ENCODE peak calls at places on chromosomes 3 and 15, in four cellular contexts. L is K562, P is SK-N-SH, M is GM12878. I is an unnamed sample.

GRCh38 chr3:32975891-32976290 is 24.4 kb downstream of the CCR4 start:
- DNase-seq in P (no peak), L (peak; percentile 31), M (no peak), I (no peak)

GRCh38 chr3:125055913-125056705 is at the start of gene HEG1:
- DNase-seq in P (peak; percentile 90), L (peak; percentile 58), M (no peak), I (no peak)

GRCh38 chr15:95196176-95196915 is 965.0 kb downstream of the MCTP2 start:
- DNase-seq in M (no peak), P (no peak), L (peak; percentile 48), I (no peak)

GRCh38 chr3:53493997-53494791 is at the start of gene CACNA1D:
- DNase-seq in M (no peak), P (peak; percentile 89), L (no peak), I (peak; percentile 90)

GRCh38 chr3:197295871-197296270 is 2.5 kb downstream of the DLG1 start:
- DNase-seq in L (no peak), M (no peak), P (no peak), I (no peak)

GRCh38 chr3:183449391-183449790 is 21.0 kb upstream of the MCF2L2 start:
- DNase-seq in L (peak; percentile 81), M (no peak), P (peak; percentile 28), I (no peak)

GRCh38 chr3:49158792-49159191 is 7.3 kb downstream of the CCDC71 start:
- DNase-seq in P (no peak), M (no peak), L (no peak), I (no peak)

GRCh38 chr3:173622156-173622555 is 224.6 kb downstream of the NLGN1 start:
- DNase-seq in M (no peak), L (no peak), P (no peak), I (no peak)

GRCh38 chr15:76978522-76979330 is 16.2 kb upstream of the PSTPIP1 start:
- DNase-seq in L (no peak), P (no peak), M (no peak), I (no peak)

GRCh38 chr3:40053663-40054062 is 244.3 kb downstream of the MYRIP start:
- DNase-seq in L (no peak), M (no peak), P (no peak), I (no peak)

GRCh38 chr3:150255416-150255815 is 152.7 kb upstream of the TSC22D2 start:
- DNase-seq in P (no peak), M (no peak), L (no peak), I (no peak)

GRCh38 chr3:149390316-149390715 is 12.9 kb upstream of the TM4SF1 start:
- DNase-seq in P (no peak), M (no peak), L (no peak), I (no peak)

GRCh38 chr3:156674911-156675743 is 737 bp downstream of the TIPARP start:
- DNase-seq in M (no peak), L (peak; percentile 78), P (peak; percentile 81), I (peak; percentile 81)

GRCh38 chr3:23396746-23397145 is 193.6 kb downstream of the UBE2E2 start:
- DNase-seq in M (no peak), P (no peak), L (no peak), I (no peak)

GRCh38 chr3:60536420-60536819 is 714.8 kb downstream of the FHIT start:
- DNase-seq in M (peak; percentile 66), L (no peak), P (no peak), I (no peak)

GRCh38 chr15:71708052-71708432 is 102.3 kb upstream of the NR2E3 start:
- DNase-seq in L (no peak), M (no peak), P (no peak), I (no peak)

GRCh38 chr3:27574438-27574795 is 90.2 kb upstream of the SLC4A7 start:
- DNase-seq in P (no peak), L (no peak), M (no peak), I (no peak)

GRCh38 chr3:86840814-86841213 is 150.1 kb downstream of the VGLL3 start:
- DNase-seq in P (no peak), M (no peak), L (no peak), I (no peak)

GRCh38 chr3:178847170-178847569 is 224.4 kb downstream of the ZMAT3 start:
- DNase-seq in M (no peak), P (no peak), L (no peak), I (no peak)

GRCh38 chr15:74314897-74315438 is 52.5 kb downstream of the CYP11A1 start:
- DNase-seq in L (peak; percentile 47), M (no peak), P (no peak), I (no peak)

GRCh38 chr3:20739814-20740213 is 553.8 kb upstream of the SGO1 start:
- DNase-seq in M (no peak), L (peak; percentile 5), P (no peak), I (no peak)

GRCh38 chr3:125129512-125129962 is 73.7 kb upstream of the HEG1 start:
- DNase-seq in L (peak; percentile 29), M (no peak), P (no peak), I (no peak)

GRCh38 chr3:14605070-14605469 is 46.5 kb upstream of the CCDC174 start:
- DNase-seq in P (no peak), L (peak; percentile 22), M (no peak), I (no peak)

GRCh38 chr3:66473637-66474036 is 27.2 kb downstream of the LRIG1 start:
- DNase-seq in M (no peak), P (no peak), L (no peak), I (no peak)

GRCh38 chr3:69199942-69200341 is 77.5 kb upstream of the LMOD3 start:
- DNase-seq in P (no peak), L (no peak), M (no peak), I (no peak)
- TF ChIP-seq NRF1 in P (no peak), L (no peak), M (no peak), I (no peak)

GRCh38 chr15:70321106-70321809 is 223.5 kb upstream of the TLE3 start:
- DNase-seq in M (no peak), P (no peak), L (no peak), I (peak; percentile 22)
- H3K4me3 ChIP-seq in M (peak overlapping the region; percentile 23), P (no peak overlapping the region), L (no peak overlapping the region), I (no peak overlapping the region)

DNA sequence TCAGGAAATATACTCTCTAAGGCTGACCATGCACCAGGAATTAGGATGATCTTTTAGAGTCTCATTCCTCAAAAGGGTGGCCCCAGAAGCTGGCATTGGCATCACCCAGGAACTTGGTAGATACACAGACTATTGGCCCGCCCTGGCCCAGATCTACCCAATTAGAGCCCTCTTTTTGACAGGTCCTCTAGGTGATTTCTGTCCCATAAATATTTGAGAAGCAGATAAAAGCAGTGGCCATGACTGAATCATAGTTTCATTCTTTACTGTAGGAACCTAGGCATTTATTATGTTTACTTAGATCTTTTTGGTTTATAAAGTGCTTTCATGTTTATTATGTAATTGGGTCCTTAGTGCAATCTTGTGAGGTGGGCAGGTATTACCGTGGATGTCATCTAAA is 7.6 kb downstream of the TLNRD1 start:
- DNase-seq in L (no peak), M (no peak), P (no peak), I (no peak)
- TF ChIP-seq NRF1 in L (no peak), M (no peak), P (no peak), I (no peak)

GRCh38 chr3:126307591-126308393 is 49.4 kb downstream of the KLF15 start:
- DNase-seq in M (no peak), P (no peak), L (no peak), I (no peak)
- H3K4me3 ChIP-seq in M (no peak overlapping the region), P (no peak overlapping the region), L (no peak overlapping the region), I (no peak overlapping the region)

GRCh38 chr3:48151807-48152427 is 36.3 kb downstream of the CDC25A start:
- DNase-seq in M (no peak), P (no peak), L (no peak), I (no peak)

GRCh38 chr3:48151058-48151806 is 37.0 kb downstream of the CDC25A start:
- DNase-seq in P (peak; percentile 84), L (peak; percentile 83), M (peak; percentile 43), I (peak; percentile 77)

GRCh38 chr3:48157950-48158376 is 30.3 kb downstream of the CDC25A start:
- DNase-seq in P (peak; percentile 52), L (peak; percentile 86), M (no peak), I (peak; percentile 87)

GRCh38 chr3:48157215-48157840 is 30.9 kb downstream of the CDC25A start:
- DNase-seq in M (no peak), P (no peak), L (no peak), I (no peak)

DNA sequence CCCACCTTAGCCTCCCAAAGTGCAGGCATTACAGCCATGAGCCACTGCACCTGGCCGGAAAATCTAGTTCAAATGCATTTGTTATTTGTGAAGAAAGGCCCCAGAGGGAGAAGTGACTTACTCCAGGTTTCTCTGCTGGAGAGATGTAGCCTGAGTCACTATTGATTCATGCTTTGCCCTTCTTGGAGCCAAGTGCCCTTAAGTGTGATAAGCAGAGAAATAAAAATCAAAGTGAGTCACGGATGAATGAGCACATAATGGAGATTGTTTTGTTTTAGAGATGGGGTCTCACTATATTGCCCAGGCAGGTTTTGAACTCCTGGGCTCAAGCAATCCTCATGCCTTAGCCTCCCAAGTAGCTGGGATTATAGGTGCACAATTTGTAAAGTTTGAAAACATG is 33.1 kb downstream of the CDC25A start:
- DNase-seq in L (no peak), P (no peak), M (no peak), I (no peak)
- TF ChIP-seq NRF1 in L (no peak), P (no peak), M (no peak), I (no peak)

I was measured in H1.